ENCODE peak calls at places on chromosome 15, in ten cellular contexts. O, Y, L, Q, N, K, E, D, P and M are unnamed samples.

GRCh38 chr15:76467136-76467535 is 130.6 kb downstream of the ISL2 start:
- DNase-seq in O (no peak), Y (no peak), L (no peak), Q (no peak), N (no peak), K (no peak), E (no peak), D (no peak), P (no peak), M (no peak)

GRCh38 chr15:47461560-47462175 is 255.6 kb upstream of the SEMA6D start:
- DNase-seq in O (no peak), Y (no peak), L (no peak), Q (no peak), N (no peak), K (no peak), E (no peak), D (no peak), P (peak; percentile 65), M (no peak)

GRCh38 chr15:88541709-88542341 is 4.7 kb downstream of the DET1 start:
- DNase-seq in O (no peak), Y (no peak), L (no peak), Q (no peak), N (no peak), K (no peak), E (no peak), D (no peak), P (no peak), M (no peak)

GRCh38 chr15:55991841-55992768 is 1.3 kb downstream of the NEDD4 start:
- DNase-seq in O (no peak), Y (no peak), L (no peak), Q (no peak), N (no peak), K (no peak), E (no peak), D (no peak), P (no peak), M (no peak)

GRCh38 chr15:39578851-39579486 is 1.9 kb upstream of the THBS1 start:
- DNase-seq in O (no peak), Y (no peak), L (no peak), Q (no peak), N (no peak), K (no peak), E (no peak), D (no peak), P (peak; percentile 20), M (no peak)

GRCh38 chr15:36579792-36580431 is 486 bp downstream of the CDIN1 start:
- DNase-seq in O (no peak), Y (no peak), L (peak; percentile 18), Q (peak; percentile 38), N (peak; percentile 45), K (no peak), E (no peak), D (no peak), P (no peak), M (no peak)

GRCh38 chr15:82951472-82952155 is 906 bp downstream of the HOMER2 start:
- DNase-seq in O (no peak), Y (no peak), L (no peak), Q (no peak), N (no peak), K (no peak), E (no peak), D (peak; percentile 44), P (peak; percentile 19), M (no peak)

GRCh38 chr15:52730163-52730562 is 51.0 kb upstream of the ATOSA start:
- DNase-seq in O (no peak), Y (no peak), L (no peak), Q (no peak), N (no peak), K (peak; percentile 18), E (no peak), D (no peak), P (no peak), M (no peak)

GRCh38 chr15:57951328-57951932 is 114.1 kb downstream of the ALDH1A2 start:
- DNase-seq in O (no peak), Y (no peak), L (no peak), Q (no peak), N (no peak), K (no peak), E (no peak), D (no peak), P (no peak), M (no peak)

GRCh38 chr15:90342655-90343054 is 9.4 kb upstream of the ZNF774 start:
- DNase-seq in O (no peak), Y (no peak), L (no peak), Q (no peak), N (no peak), K (no peak), E (no peak), D (no peak), P (no peak), M (no peak)

GRCh38 chr15:68268405-68268804 is 9.1 kb upstream of the FEM1B start:
- DNase-seq in O (no peak), Y (no peak), L (no peak), Q (no peak), N (no peak), K (no peak), E (no peak), D (no peak), P (no peak), M (peak; percentile 8)

GRCh38 chr15:33377239-33377638 is 66.5 kb downstream of the RYR3 start:
- DNase-seq in O (no peak), Y (no peak), L (no peak), Q (no peak), N (no peak), K (no peak), E (no peak), D (no peak), P (no peak), M (no peak)

GRCh38 chr15:93057618-93058017 is 31.4 kb downstream of the RGMA start:
- DNase-seq in O (no peak), Y (no peak), L (no peak), Q (no peak), N (no peak), K (no peak), E (no peak), D (no peak), P (no peak), M (no peak)

GRCh38 chr15:93982226-93982641 is 249.1 kb upstream of the MCTP2 start:
- DNase-seq in O (no peak), Y (no peak), L (peak; percentile 39), Q (no peak), N (no peak), K (no peak), E (no peak), D (no peak), P (no peak), M (no peak)

GRCh38 chr15:85495096-85495495 is 114.7 kb downstream of the AKAP13 start:
- DNase-seq in O (no peak), Y (no peak), L (no peak), Q (no peak), N (no peak), K (no peak), E (no peak), D (no peak), P (no peak), M (no peak)

GRCh38 chr15:84824260-84824690 is 7.1 kb downstream of the ALPK3 start:
- DNase-seq in O (no peak), Y (no peak), L (peak; percentile 63), Q (no peak), N (no peak), K (no peak), E (no peak), D (no peak), P (no peak), M (no peak)

GRCh38 chr15:63939531-63940130 is 105.9 kb upstream of the HERC1 start:
- DNase-seq in O (no peak), Y (no peak), L (peak; percentile 39), Q (no peak), N (no peak), K (no peak), E (no peak), D (no peak), P (peak; percentile 35), M (no peak)

GRCh38 chr15:91488452-91488851 is 365.1 kb upstream of the SLCO3A1 start:
- DNase-seq in O (no peak), Y (no peak), L (no peak), Q (no peak), N (no peak), K (no peak), E (no peak), D (no peak), P (peak; percentile 4), M (no peak)

GRCh38 chr15:39963806-39964205 is 29.9 kb downstream of the EIF2AK4 start:
- DNase-seq in O (no peak), Y (no peak), L (no peak), Q (no peak), N (no peak), K (no peak), E (no peak), D (no peak), P (no peak), M (no peak)

GRCh38 chr15:68315495-68316007 is 38.0 kb downstream of the FEM1B start:
- DNase-seq in O (no peak), Y (no peak), L (no peak), Q (no peak), N (no peak), K (no peak), E (no peak), D (no peak), P (peak; percentile 80), M (no peak)

GRCh38 chr15:86762874-86763273 is 683.2 kb downstream of the AGBL1 start:
- DNase-seq in O (no peak), Y (no peak), L (no peak), Q (no peak), N (no peak), K (no peak), E (no peak), D (no peak), P (no peak), M (no peak)

GRCh38 chr15:26882616-26883365 is 15.9 kb downstream of the GABRA5 start:
- DNase-seq in O (no peak), Y (no peak), L (no peak), Q (no peak), N (no peak), K (no peak), E (no peak), D (no peak), P (no peak), M (no peak)

GRCh38 chr15:71691700-71692417 is 118.5 kb upstream of the NR2E3 start:
- DNase-seq in O (no peak), Y (no peak), L (no peak), Q (no peak), N (no peak), K (no peak), E (no peak), D (no peak), P (peak; percentile 89), M (no peak)

GRCh38 chr15:90582553-90582952 is 52.8 kb downstream of the CRTC3 start:
- DNase-seq in O (no peak), Y (no peak), L (no peak), Q (no peak), N (no peak), K (no peak), E (no peak), D (peak; percentile 34), P (no peak), M (no peak)

GRCh38 chr15:73328149-73328820 is 40.5 kb downstream of the HCN4 start:
- DNase-seq in O (no peak), Y (no peak), L (no peak), Q (no peak), N (no peak), K (no peak), E (no peak), D (no peak), P (no peak), M (no peak)

GRCh38 chr15:49418811-49419210 is 4.2 kb upstream of the FGF7 start:
- DNase-seq in O (no peak), Y (no peak), L (no peak), Q (no peak), N (no peak), K (no peak), E (no peak), D (no peak), P (no peak), M (no peak)

GRCh38 chr15:92906563-92907081 is 6.5 kb downstream of the CHD2 start:
- DNase-seq in O (no peak), Y (no peak), L (no peak), Q (no peak), N (no peak), K (peak; percentile 45), E (no peak), D (peak; percentile 2), P (peak; percentile 59), M (no peak)

GRCh38 chr15:30882861-30883433 is 20.8 kb upstream of the FAN1 start:
- DNase-seq in O (no peak), Y (no peak), L (no peak), Q (no peak), N (no peak), K (peak; percentile 23), E (no peak), D (no peak), P (no peak), M (no peak)